ENCODE peak calls at places on chromosomes 1 and 21, in seven cellular contexts. R is H1, F is HCT116, B is K562, G is GM12878, V is SK-N-SH, A is HepG2. N is an unnamed sample.

GRCh38 chr1:85580046-85580411 is 532 bp upstream of the CCN1 start:
- DNase-seq in R (no peak), F (no peak), B (no peak), G (no peak), V (peak; percentile 23), A (peak; percentile 76), N (peak; percentile 41)

GRCh38 chr21:46532080-46532479 is 72.8 kb downstream of the S100B start:
- DNase-seq in R (no peak), F (no peak), B (no peak), G (no peak), V (no peak), A (no peak), N (no peak)

GRCh38 chr1:33468972-33469371 is 3.5 kb upstream of the ZSCAN20 start:
- DNase-seq in R (no peak), F (no peak), B (no peak), G (no peak), V (no peak), A (no peak), N (no peak)

GRCh38 chr1:108142773-108143394 is 57.3 kb downstream of the SLC25A24 start:
- DNase-seq in R (no peak), F (no peak), B (peak; percentile 27), G (no peak), V (no peak), A (no peak), N (no peak)

GRCh38 chr1:115411388-115412063 is 73.5 kb upstream of the NGF start:
- DNase-seq in R (no peak), F (peak; percentile 7), B (no peak), G (no peak), V (no peak), A (no peak), N (peak; percentile 1)

GRCh38 chr1:241485554-241485992 is 34.0 kb downstream of the FH start:
- DNase-seq in R (no peak), F (peak; percentile 12), B (peak; percentile 49), G (peak; percentile 23), V (peak; percentile 17), A (peak; percentile 25), N (peak; percentile 51)

GRCh38 chr1:15758953-15759661 is 512 bp downstream of the FBLIM1 start:
- DNase-seq in R (no peak), F (no peak), B (no peak), G (no peak), V (peak; percentile 84), A (no peak), N (no peak)

GRCh38 chr1:6181347-6181770 is 1.2 kb upstream of the CHD5 start:
- DNase-seq in R (no peak), F (no peak), B (no peak), G (no peak), V (peak; percentile 30), A (no peak), N (no peak)

GRCh38 chr1:94925561-94926364 is 1.1 kb downstream of the CNN3 start:
- DNase-seq in R (peak; percentile 88), F (peak; percentile 72), B (no peak), G (peak; percentile 5), V (peak; percentile 74), A (peak; percentile 89), N (peak; percentile 42)

GRCh38 chr1:112833806-112834205 is 118.7 kb upstream of the PPM1J start:
- DNase-seq in R (no peak), F (no peak), B (no peak), G (no peak), V (no peak), A (no peak), N (no peak)

GRCh38 chr1:30749691-30750583 is 7.6 kb downstream of the LAPTM5 start:
- DNase-seq in R (no peak), F (no peak), B (no peak), G (no peak), V (no peak), A (no peak), N (no peak)

GRCh38 chr1:13628218-13628617 is 44.6 kb downstream of the PDPN start:
- DNase-seq in R (no peak), F (no peak), B (no peak), G (no peak), V (no peak), A (no peak), N (no peak)

GRCh38 chr1:204198978-204199340 is 2.7 kb upstream of the KISS1 start:
- DNase-seq in R (no peak), F (no peak), B (no peak), G (no peak), V (no peak), A (no peak), N (no peak)

GRCh38 chr21:14862794-14863720 is 201.7 kb downstream of the NRIP1 start:
- DNase-seq in R (no peak), F (no peak), B (peak; percentile 17), G (no peak), V (no peak), A (peak; percentile 13), N (no peak)

GRCh38 chr1:28811766-28812668 is at the start of gene OPRD1:
- DNase-seq in R (no peak), F (no peak), B (peak; percentile 58), G (no peak), V (peak; percentile 79), A (no peak), N (no peak)
- TF ChIP-seq JUND in R (no peak), F (no peak), B (no peak), G (no peak), V (no peak), A (no peak), N (no peak)

GRCh38 chr1:77543822-77544448 is 138.5 kb downstream of the ZZZ3 start:
- DNase-seq in R (no peak), F (no peak), B (no peak), G (no peak), V (no peak), A (no peak), N (peak; percentile 48)
- TF ChIP-seq JUND in R (no peak), F (no peak), B (no peak), G (no peak), V (no peak), A (no peak), N (no peak)

GRCh38 chr1:172588296-172589291 is 55.6 kb downstream of the SUCO start:
- DNase-seq in R (no peak), F (peak; percentile 64), B (peak; percentile 31), G (no peak), V (no peak), A (peak; percentile 15), N (no peak)

GRCh38 chr1:172582889-172583288 is 49.9 kb downstream of the SUCO start:
- DNase-seq in R (no peak), F (no peak), B (no peak), G (no peak), V (no peak), A (no peak), N (peak; percentile 28)

GRCh38 chr1:172589553-172589952 is 56.6 kb downstream of the SUCO start:
- DNase-seq in R (no peak), F (no peak), B (no peak), G (no peak), V (no peak), A (no peak), N (no peak)

GRCh38 chr1:172585348-172585747 is 52.4 kb downstream of the SUCO start:
- DNase-seq in R (no peak), F (no peak), B (no peak), G (no peak), V (no peak), A (no peak), N (no peak)

DNA sequence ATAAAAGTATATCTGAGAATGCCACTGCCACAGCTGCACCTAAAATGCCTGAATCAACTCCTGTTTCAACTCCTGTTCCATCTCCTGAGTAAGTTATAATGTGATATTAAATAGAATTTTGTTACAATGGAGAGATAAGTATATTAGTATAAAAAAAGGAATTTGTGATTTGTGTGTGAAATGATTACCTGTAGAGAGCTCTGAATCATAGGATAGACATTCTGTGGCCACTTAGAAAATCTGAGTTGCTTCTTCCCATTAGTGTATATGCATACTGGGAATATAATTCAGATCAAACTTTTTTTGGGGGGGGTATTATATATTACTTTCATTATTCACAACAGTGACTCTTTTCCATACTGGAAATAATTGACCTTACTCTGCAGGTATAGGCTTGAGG is 52.9 kb downstream of the SUCO start:
- DNase-seq in R (no peak), F (no peak), B (no peak), G (no peak), V (no peak), A (no peak), N (no peak)
- TF ChIP-seq JUND in R (no peak), F (no peak), B (no peak), G (no peak), V (no peak), A (no peak), N (no peak)

DNA sequence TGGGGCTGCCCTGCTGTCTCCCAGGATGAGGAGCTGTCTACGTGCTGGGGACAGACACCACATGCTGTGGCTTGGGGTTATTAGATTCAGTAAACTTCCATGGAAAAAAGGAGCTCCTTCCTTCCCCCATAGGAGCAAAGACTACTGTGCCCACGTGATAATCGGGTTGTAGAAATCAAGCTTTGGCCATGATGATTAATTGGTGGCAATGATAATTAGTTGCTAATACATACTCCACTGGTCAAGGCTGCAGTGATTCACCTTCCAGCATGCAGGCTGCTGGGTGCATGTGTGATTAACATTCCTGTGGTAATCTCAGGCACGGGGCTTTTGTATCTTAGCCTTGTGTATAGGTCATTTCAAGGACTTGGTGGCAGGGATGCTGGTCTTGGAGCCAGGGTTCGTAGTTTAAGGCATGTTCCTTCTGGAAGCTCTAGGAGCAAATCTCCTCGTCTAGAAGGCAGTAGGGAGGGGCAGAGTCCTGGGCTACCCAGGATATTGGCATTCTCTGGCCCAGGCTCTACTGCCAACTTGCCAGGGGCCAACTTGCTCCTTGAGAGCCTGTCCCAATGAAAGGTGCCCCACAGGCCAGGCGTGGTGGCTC is 41.4 kb downstream of the TMCO4 start:
- DNase-seq in R (no peak), F (peak; percentile 28), B (no peak), G (no peak), V (no peak), A (no peak), N (no peak)
- TF ChIP-seq JUND in R (no peak), F (no peak), B (no peak), G (no peak), V (peak; percentile 59), A (no peak), N (no peak)